ENCODE peak calls at places on chromosomes 11 and 22, in nine cellular contexts. One of them, this sample, is unnamed.
A peak's percentile ranks its signal among the peaks of the same experiment; 100 is the strongest.

GRCh38 chr11:117870176-117870952 is 6.1 kb downstream of the FXYD6 start:
- DNase-seq in Right ventricle myocardium superior: no peak
- DNase-seq in nephron progenitor cell: no peak
- DNase-seq in hippocampal formation: no peak
- DNase-seq in NCI-H1417: peak; percentile 59
- DNase-seq in naive thymus-derived CD8-positive, alpha-beta T cell: no peak
- DNase-seq in stimulated activated CD4-positive, alpha-beta T cell treated with anti-CD3 and anti-CD28 coated beads, Interleukin-2, amount 100 ng/mL, for 48 hours: no peak
- DNase-seq in kidney tubule cell: no peak
- DNase-seq in MCF 10A: no peak
- DNase-seq in this sample: no peak

GRCh38 chr11:29018631-29019030 is 910.4 kb downstream of the METTL15 start:
- DNase-seq in Right ventricle myocardium superior: no peak
- DNase-seq in nephron progenitor cell: no peak
- DNase-seq in hippocampal formation: no peak
- DNase-seq in NCI-H1417: no peak
- DNase-seq in naive thymus-derived CD8-positive, alpha-beta T cell: no peak
- DNase-seq in stimulated activated CD4-positive, alpha-beta T cell treated with anti-CD3 and anti-CD28 coated beads, Interleukin-2, amount 100 ng/mL, for 48 hours: no peak
- DNase-seq in kidney tubule cell: peak; percentile 81
- DNase-seq in MCF 10A: peak; percentile 76
- DNase-seq in this sample: no peak

GRCh38 chr11:112525270-112525669 is 264.6 kb upstream of the PLET1 start:
- DNase-seq in Right ventricle myocardium superior: peak; percentile 45
- DNase-seq in nephron progenitor cell: no peak
- DNase-seq in hippocampal formation: no peak
- DNase-seq in NCI-H1417: no peak
- DNase-seq in naive thymus-derived CD8-positive, alpha-beta T cell: no peak
- DNase-seq in stimulated activated CD4-positive, alpha-beta T cell treated with anti-CD3 and anti-CD28 coated beads, Interleukin-2, amount 100 ng/mL, for 48 hours: no peak
- DNase-seq in kidney tubule cell: no peak
- DNase-seq in MCF 10A: peak; percentile 84
- DNase-seq in this sample: no peak

GRCh38 chr11:47154738-47155570 is 21.7 kb downstream of the ARFGAP2 start:
- DNase-seq in Right ventricle myocardium superior: no peak
- DNase-seq in nephron progenitor cell: no peak
- DNase-seq in hippocampal formation: no peak
- DNase-seq in NCI-H1417: no peak
- DNase-seq in naive thymus-derived CD8-positive, alpha-beta T cell: peak; percentile 52
- DNase-seq in stimulated activated CD4-positive, alpha-beta T cell treated with anti-CD3 and anti-CD28 coated beads, Interleukin-2, amount 100 ng/mL, for 48 hours: no peak
- DNase-seq in kidney tubule cell: no peak
- DNase-seq in MCF 10A: no peak
- DNase-seq in this sample: peak; percentile 42

GRCh38 chr11:69671734-69672465 is 3.3 kb downstream of the LTO1 start:
- DNase-seq in Right ventricle myocardium superior: no peak
- DNase-seq in nephron progenitor cell: no peak
- DNase-seq in hippocampal formation: no peak
- DNase-seq in NCI-H1417: no peak
- DNase-seq in naive thymus-derived CD8-positive, alpha-beta T cell: no peak
- DNase-seq in stimulated activated CD4-positive, alpha-beta T cell treated with anti-CD3 and anti-CD28 coated beads, Interleukin-2, amount 100 ng/mL, for 48 hours: no peak
- DNase-seq in kidney tubule cell: no peak
- DNase-seq in MCF 10A: no peak
- DNase-seq in this sample: no peak

GRCh38 chr11:113877673-113878060 is 2.3 kb upstream of the USP28 start:
- DNase-seq in Right ventricle myocardium superior: no peak
- DNase-seq in nephron progenitor cell: no peak
- DNase-seq in hippocampal formation: no peak
- DNase-seq in NCI-H1417: no peak
- DNase-seq in naive thymus-derived CD8-positive, alpha-beta T cell: no peak
- DNase-seq in stimulated activated CD4-positive, alpha-beta T cell treated with anti-CD3 and anti-CD28 coated beads, Interleukin-2, amount 100 ng/mL, for 48 hours: no peak
- DNase-seq in kidney tubule cell: no peak
- DNase-seq in MCF 10A: no peak
- DNase-seq in this sample: peak; percentile 29

GRCh38 chr22:28243539-28243938 is 324.5 kb upstream of the PITPNB start:
- DNase-seq in Right ventricle myocardium superior: no peak
- DNase-seq in nephron progenitor cell: no peak
- DNase-seq in hippocampal formation: no peak
- DNase-seq in NCI-H1417: no peak
- DNase-seq in naive thymus-derived CD8-positive, alpha-beta T cell: no peak
- DNase-seq in stimulated activated CD4-positive, alpha-beta T cell treated with anti-CD3 and anti-CD28 coated beads, Interleukin-2, amount 100 ng/mL, for 48 hours: no peak
- DNase-seq in kidney tubule cell: peak; percentile 80
- DNase-seq in MCF 10A: no peak
- DNase-seq in this sample: no peak

GRCh38 chr11:46127150-46127638 is 5.9 kb upstream of the PHF21A start:
- DNase-seq in Right ventricle myocardium superior: no peak
- DNase-seq in nephron progenitor cell: no peak
- DNase-seq in hippocampal formation: no peak
- DNase-seq in NCI-H1417: no peak
- DNase-seq in naive thymus-derived CD8-positive, alpha-beta T cell: peak; percentile 60
- DNase-seq in stimulated activated CD4-positive, alpha-beta T cell treated with anti-CD3 and anti-CD28 coated beads, Interleukin-2, amount 100 ng/mL, for 48 hours: peak; percentile 21
- DNase-seq in kidney tubule cell: peak; percentile 30
- DNase-seq in MCF 10A: peak; percentile 94
- DNase-seq in this sample: peak; percentile 87

GRCh38 chr11:5937868-5938602 is 4.0 kb upstream of the OR56A3 start:
- DNase-seq in Right ventricle myocardium superior: no peak
- DNase-seq in nephron progenitor cell: no peak
- DNase-seq in hippocampal formation: no peak
- DNase-seq in NCI-H1417: peak; percentile 74
- DNase-seq in naive thymus-derived CD8-positive, alpha-beta T cell: no peak
- DNase-seq in stimulated activated CD4-positive, alpha-beta T cell treated with anti-CD3 and anti-CD28 coated beads, Interleukin-2, amount 100 ng/mL, for 48 hours: no peak
- DNase-seq in kidney tubule cell: no peak
- DNase-seq in MCF 10A: no peak
- DNase-seq in this sample: no peak

GRCh38 chr11:62726156-62727006 is 876 bp downstream of the HNRNPUL2 start:
- DNase-seq in Right ventricle myocardium superior: no peak
- DNase-seq in nephron progenitor cell: peak; percentile 42
- DNase-seq in hippocampal formation: no peak
- DNase-seq in NCI-H1417: peak; percentile 64
- DNase-seq in naive thymus-derived CD8-positive, alpha-beta T cell: no peak
- DNase-seq in stimulated activated CD4-positive, alpha-beta T cell treated with anti-CD3 and anti-CD28 coated beads, Interleukin-2, amount 100 ng/mL, for 48 hours: no peak
- DNase-seq in kidney tubule cell: no peak
- DNase-seq in MCF 10A: no peak
- DNase-seq in this sample: no peak

GRCh38 chr11:70580036-70580805 is 181.9 kb downstream of the CTTN start:
- DNase-seq in Right ventricle myocardium superior: peak; percentile 39
- DNase-seq in nephron progenitor cell: peak; percentile 80
- DNase-seq in hippocampal formation: no peak
- DNase-seq in NCI-H1417: no peak
- DNase-seq in naive thymus-derived CD8-positive, alpha-beta T cell: no peak
- DNase-seq in stimulated activated CD4-positive, alpha-beta T cell treated with anti-CD3 and anti-CD28 coated beads, Interleukin-2, amount 100 ng/mL, for 48 hours: no peak
- DNase-seq in kidney tubule cell: no peak
- DNase-seq in MCF 10A: no peak
- DNase-seq in this sample: no peak

GRCh38 chr22:35538801-35539321 is 1.8 kb upstream of the RASD2 start:
- DNase-seq in Right ventricle myocardium superior: no peak
- DNase-seq in nephron progenitor cell: peak; percentile 60
- DNase-seq in hippocampal formation: no peak
- DNase-seq in NCI-H1417: no peak
- DNase-seq in naive thymus-derived CD8-positive, alpha-beta T cell: no peak
- DNase-seq in stimulated activated CD4-positive, alpha-beta T cell treated with anti-CD3 and anti-CD28 coated beads, Interleukin-2, amount 100 ng/mL, for 48 hours: peak; percentile 38
- DNase-seq in kidney tubule cell: peak; percentile 60
- DNase-seq in MCF 10A: peak; percentile 51
- DNase-seq in this sample: no peak

GRCh38 chr11:128299132-128299726 is 288.1 kb downstream of the ETS1 start:
- DNase-seq in Right ventricle myocardium superior: no peak
- DNase-seq in nephron progenitor cell: peak; percentile 13
- DNase-seq in hippocampal formation: no peak
- DNase-seq in NCI-H1417: peak; percentile 45
- DNase-seq in naive thymus-derived CD8-positive, alpha-beta T cell: no peak
- DNase-seq in stimulated activated CD4-positive, alpha-beta T cell treated with anti-CD3 and anti-CD28 coated beads, Interleukin-2, amount 100 ng/mL, for 48 hours: no peak
- DNase-seq in kidney tubule cell: no peak
- DNase-seq in MCF 10A: peak; percentile 8
- DNase-seq in this sample: no peak

GRCh38 chr22:39665229-39665628 is 94.7 kb downstream of the CACNA1I start:
- DNase-seq in Right ventricle myocardium superior: no peak
- DNase-seq in nephron progenitor cell: no peak
- DNase-seq in hippocampal formation: no peak
- DNase-seq in NCI-H1417: no peak
- DNase-seq in naive thymus-derived CD8-positive, alpha-beta T cell: no peak
- DNase-seq in stimulated activated CD4-positive, alpha-beta T cell treated with anti-CD3 and anti-CD28 coated beads, Interleukin-2, amount 100 ng/mL, for 48 hours: no peak
- DNase-seq in kidney tubule cell: peak; percentile 7
- DNase-seq in MCF 10A: no peak
- DNase-seq in this sample: no peak

GRCh38 chr11:113876074-113876797 is 864 bp upstream of the USP28 start:
- DNase-seq in Right ventricle myocardium superior: no peak
- DNase-seq in nephron progenitor cell: no peak
- DNase-seq in hippocampal formation: no peak
- DNase-seq in NCI-H1417: peak; percentile 79
- DNase-seq in naive thymus-derived CD8-positive, alpha-beta T cell: no peak
- DNase-seq in stimulated activated CD4-positive, alpha-beta T cell treated with anti-CD3 and anti-CD28 coated beads, Interleukin-2, amount 100 ng/mL, for 48 hours: no peak
- DNase-seq in kidney tubule cell: no peak
- DNase-seq in MCF 10A: no peak
- DNase-seq in this sample: no peak

GRCh38 chr11:121249039-121249663 is 43.4 kb upstream of the SC5D start:
- DNase-seq in Right ventricle myocardium superior: no peak
- DNase-seq in nephron progenitor cell: no peak
- DNase-seq in hippocampal formation: peak; percentile 74
- DNase-seq in NCI-H1417: peak; percentile 58
- DNase-seq in naive thymus-derived CD8-positive, alpha-beta T cell: no peak
- DNase-seq in stimulated activated CD4-positive, alpha-beta T cell treated with anti-CD3 and anti-CD28 coated beads, Interleukin-2, amount 100 ng/mL, for 48 hours: no peak
- DNase-seq in kidney tubule cell: peak; percentile 56
- DNase-seq in MCF 10A: peak; percentile 56
- DNase-seq in this sample: peak; percentile 50

GRCh38 chr11:62392944-62393628 is 25.7 kb upstream of the SCGB1A1 start:
- DNase-seq in Right ventricle myocardium superior: no peak
- DNase-seq in nephron progenitor cell: no peak
- DNase-seq in hippocampal formation: no peak
- DNase-seq in NCI-H1417: peak; percentile 60
- DNase-seq in naive thymus-derived CD8-positive, alpha-beta T cell: peak; percentile 10
- DNase-seq in stimulated activated CD4-positive, alpha-beta T cell treated with anti-CD3 and anti-CD28 coated beads, Interleukin-2, amount 100 ng/mL, for 48 hours: no peak
- DNase-seq in kidney tubule cell: peak; percentile 35
- DNase-seq in MCF 10A: peak; percentile 44
- DNase-seq in this sample: peak; percentile 38

GRCh38 chr11:122664188-122664587 is 8.7 kb downstream of the UBASH3B start:
- DNase-seq in Right ventricle myocardium superior: no peak
- DNase-seq in nephron progenitor cell: no peak
- DNase-seq in hippocampal formation: no peak
- DNase-seq in NCI-H1417: no peak
- DNase-seq in naive thymus-derived CD8-positive, alpha-beta T cell: no peak
- DNase-seq in stimulated activated CD4-positive, alpha-beta T cell treated with anti-CD3 and anti-CD28 coated beads, Interleukin-2, amount 100 ng/mL, for 48 hours: no peak
- DNase-seq in kidney tubule cell: peak; percentile 39
- DNase-seq in MCF 10A: no peak
- DNase-seq in this sample: no peak

GRCh38 chr11:96486890-96487633 is 97.2 kb downstream of the JRKL start:
- DNase-seq in Right ventricle myocardium superior: no peak
- DNase-seq in nephron progenitor cell: peak; percentile 34
- DNase-seq in hippocampal formation: no peak
- DNase-seq in NCI-H1417: peak; percentile 74
- DNase-seq in naive thymus-derived CD8-positive, alpha-beta T cell: no peak
- DNase-seq in stimulated activated CD4-positive, alpha-beta T cell treated with anti-CD3 and anti-CD28 coated beads, Interleukin-2, amount 100 ng/mL, for 48 hours: no peak
- DNase-seq in kidney tubule cell: peak; percentile 77
- DNase-seq in MCF 10A: peak; percentile 30
- DNase-seq in this sample: no peak

GRCh38 chr11:124898711-124899110 is 1.0 kb upstream of the ROBO4 start:
- DNase-seq in Right ventricle myocardium superior: peak; percentile 68
- DNase-seq in nephron progenitor cell: no peak
- DNase-seq in hippocampal formation: peak; percentile 60
- DNase-seq in NCI-H1417: no peak
- DNase-seq in naive thymus-derived CD8-positive, alpha-beta T cell: no peak
- DNase-seq in stimulated activated CD4-positive, alpha-beta T cell treated with anti-CD3 and anti-CD28 coated beads, Interleukin-2, amount 100 ng/mL, for 48 hours: no peak
- DNase-seq in kidney tubule cell: no peak
- DNase-seq in MCF 10A: peak; percentile 76
- DNase-seq in this sample: no peak

GRCh38 chr11:721913-722811 is 16.1 kb downstream of the EPS8L2 start:
- DNase-seq in Right ventricle myocardium superior: peak; percentile 68
- DNase-seq in nephron progenitor cell: no peak
- DNase-seq in hippocampal formation: no peak
- DNase-seq in NCI-H1417: peak; percentile 34
- DNase-seq in naive thymus-derived CD8-positive, alpha-beta T cell: peak; percentile 40
- DNase-seq in stimulated activated CD4-positive, alpha-beta T cell treated with anti-CD3 and anti-CD28 coated beads, Interleukin-2, amount 100 ng/mL, for 48 hours: no peak
- DNase-seq in kidney tubule cell: no peak
- DNase-seq in MCF 10A: no peak
- DNase-seq in this sample: peak; percentile 68

GRCh38 chr11:120564573-120565301 is 53.2 kb downstream of the GRIK4 start:
- DNase-seq in Right ventricle myocardium superior: peak; percentile 63
- DNase-seq in nephron progenitor cell: peak; percentile 73
- DNase-seq in hippocampal formation: peak; percentile 63
- DNase-seq in NCI-H1417: peak; percentile 74
- DNase-seq in naive thymus-derived CD8-positive, alpha-beta T cell: no peak
- DNase-seq in stimulated activated CD4-positive, alpha-beta T cell treated with anti-CD3 and anti-CD28 coated beads, Interleukin-2, amount 100 ng/mL, for 48 hours: peak; percentile 24
- DNase-seq in kidney tubule cell: peak; percentile 74
- DNase-seq in MCF 10A: peak; percentile 30
- DNase-seq in this sample: no peak

GRCh38 chr11:127273593-127274327 is 273.2 kb upstream of the KIRREL3 start:
- DNase-seq in Right ventricle myocardium superior: no peak
- DNase-seq in nephron progenitor cell: no peak
- DNase-seq in hippocampal formation: no peak
- DNase-seq in NCI-H1417: no peak
- DNase-seq in naive thymus-derived CD8-positive, alpha-beta T cell: no peak
- DNase-seq in stimulated activated CD4-positive, alpha-beta T cell treated with anti-CD3 and anti-CD28 coated beads, Interleukin-2, amount 100 ng/mL, for 48 hours: no peak
- DNase-seq in kidney tubule cell: no peak
- DNase-seq in MCF 10A: peak; percentile 16
- DNase-seq in this sample: no peak

GRCh38 chr11:443542-444199 is 1.9 kb upstream of the ANO9 start:
- DNase-seq in Right ventricle myocardium superior: peak; percentile 30
- DNase-seq in nephron progenitor cell: no peak
- DNase-seq in hippocampal formation: no peak
- DNase-seq in NCI-H1417: peak; percentile 84
- DNase-seq in naive thymus-derived CD8-positive, alpha-beta T cell: no peak
- DNase-seq in stimulated activated CD4-positive, alpha-beta T cell treated with anti-CD3 and anti-CD28 coated beads, Interleukin-2, amount 100 ng/mL, for 48 hours: no peak
- DNase-seq in kidney tubule cell: peak; percentile 42
- DNase-seq in MCF 10A: peak; percentile 16
- DNase-seq in this sample: no peak

GRCh38 chr11:61505106-61505505 is 3.4 kb upstream of the LRRC10B start:
- DNase-seq in Right ventricle myocardium superior: no peak
- DNase-seq in nephron progenitor cell: no peak
- DNase-seq in hippocampal formation: no peak
- DNase-seq in NCI-H1417: no peak
- DNase-seq in naive thymus-derived CD8-positive, alpha-beta T cell: no peak
- DNase-seq in stimulated activated CD4-positive, alpha-beta T cell treated with anti-CD3 and anti-CD28 coated beads, Interleukin-2, amount 100 ng/mL, for 48 hours: no peak
- DNase-seq in kidney tubule cell: no peak
- DNase-seq in MCF 10A: no peak
- DNase-seq in this sample: no peak